ENCODE peak calls at places on chromosomes 12 and 14, in seven cellular contexts. J is uterus, H is spleen, Q is sigmoid colon, I is adrenal gland, W is heart left ventricle, U is vagina. Z is an unnamed sample.

GRCh38 chr14:88798161-88798560 is 5.4 kb upstream of the EML5 start:
- DNase-seq in Q (no peak), U (no peak), J (no peak), H (no peak), W (no peak), I (no peak), Z (no peak)

GRCh38 chr14:102654298-102654697 is 61.8 kb downstream of the RCOR1 start:
- DNase-seq in U (no peak), Q (no peak), H (no peak), W (no peak), I (no peak), J (no peak), Z (no peak)

GRCh38 chr12:67818379-67819001 is 169.9 kb downstream of the DYRK2 start:
- DNase-seq in J (no peak), I (no peak), H (no peak), Q (no peak), W (no peak), U (no peak), Z (no peak)

GRCh38 chr12:129772463-129773169 is 131.2 kb downstream of the TMEM132D start:
- DNase-seq in U (no peak), I (no peak), W (no peak), H (no peak), Q (no peak), J (no peak), Z (peak)

GRCh38 chr12:99261256-99261655 is 386.3 kb upstream of the GARIN6 start:
- DNase-seq in J (no peak), W (no peak), U (no peak), Q (no peak), H (no peak), I (no peak), Z (no peak)

GRCh38 chr12:125856366-125856765 is 791.1 kb downstream of the AACS start:
- DNase-seq in U (no peak), Q (no peak), J (no peak), H (no peak), W (no peak), I (no peak), Z (no peak)

GRCh38 chr12:47870175-47870781 is 34.5 kb downstream of the VDR start:
- DNase-seq in U (no peak), J (peak), Q (peak), I (peak), H (peak), W (peak), Z (no peak)

GRCh38 chr14:87896393-87897380 is 96.3 kb downstream of the GALC start:
- DNase-seq in H (no peak), J (no peak), U (no peak), W (no peak), Q (no peak), I (peak), Z (no peak)

GRCh38 chr14:23061995-23062394 is 4.7 kb upstream of the CDH24 start:
- DNase-seq in W (peak), J (peak), U (no peak), Q (peak), H (no peak), I (peak), Z (peak)

GRCh38 chr12:1377681-1378080 is 216.7 kb downstream of the FBXL14 start:
- DNase-seq in U (no peak), J (no peak), I (no peak), W (no peak), H (no peak), Q (no peak), Z (no peak)

GRCh38 chr14:22448905-22449611 is 140.0 kb downstream of the DAD1 start:
- DNase-seq in Q (no peak), J (no peak), I (no peak), U (no peak), W (no peak), H (no peak), Z (no peak)

GRCh38 chr12:64673490-64674169 is 63.3 kb downstream of the RASSF3 start:
- DNase-seq in H (no peak), U (no peak), Q (no peak), I (no peak), J (no peak), W (no peak), Z (no peak)

GRCh38 chr12:39006286-39006685 is 100.9 kb upstream of the CPNE8 start:
- DNase-seq in H (no peak), J (no peak), Q (no peak), U (no peak), W (no peak), I (no peak), Z (no peak)

GRCh38 chr14:92670177-92670576 is 78.2 kb downstream of the LGMN start:
- DNase-seq in J (no peak), W (peak), I (no peak), U (no peak), Q (no peak), H (no peak), Z (no peak)

GRCh38 chr12:69239286-69239921 is at the start of gene CPSF6:
- DNase-seq in U (no peak), J (peak), W (peak), H (peak), Q (peak), I (peak), Z (peak)
- TF ChIP-seq POLR2A in U (peak), J (peak), W (peak), H (peak), Q (peak), I (peak), Z (peak)

GRCh38 chr14:67393689-67394088 is 18.3 kb downstream of the PLEK2 start:
- DNase-seq in W (no peak), H (no peak), Q (no peak), I (no peak), U (no peak), J (no peak), Z (no peak)
- TF ChIP-seq CTCF in W (no peak), H (no peak), Q (no peak), I (no peak), U (no peak), J (no peak), Z (no peak)

GRCh38 chr12:73125148-73125547 is 853.0 kb downstream of the TRHDE start:
- DNase-seq in J (no peak), I (no peak), H (no peak), W (no peak), U (no peak), Q (no peak), Z (no peak)
- TF ChIP-seq POLR2A in J (no peak), I (no peak), H (no peak), W (no peak), U (no peak), Q (no peak), Z (no peak)

GRCh38 chr12:30517320-30517719 is 178.3 kb downstream of the IPO8 start:
- DNase-seq in H (no peak), U (no peak), J (no peak), Q (no peak), W (no peak), I (no peak), Z (no peak)

GRCh38 chr12:30519535-30519934 is 176.1 kb downstream of the IPO8 start:
- DNase-seq in J (no peak), U (no peak), H (no peak), Q (no peak), I (peak), W (no peak), Z (no peak)

GRCh38 chr12:30514666-30515065 is 181.0 kb downstream of the IPO8 start:
- DNase-seq in Q (no peak), W (no peak), J (no peak), H (no peak), I (no peak), U (no peak), Z (no peak)

GRCh38 chr12:30515351-30515750 is 180.3 kb downstream of the IPO8 start:
- DNase-seq in Q (no peak), J (no peak), U (no peak), I (no peak), H (no peak), W (no peak), Z (no peak)
- TF ChIP-seq CTCF in Q (no peak), J (no peak), U (no peak), I (peak), H (no peak), W (peak), Z (no peak)

GRCh38 chr12:110312581-110313360 is 31.7 kb downstream of the ATP2A2 start:
- DNase-seq in I (peak), Q (peak), J (no peak), H (no peak), W (no peak), U (no peak), Z (peak)
- TF ChIP-seq POLR2A in I (no peak), Q (no peak), J (no peak), H (no peak), W (no peak), U (no peak), Z (no peak)

GRCh38 chr14:36997843-36998242 is 174.6 kb downstream of the SLC25A21 start:
- DNase-seq in J (no peak), I (no peak), H (no peak), U (no peak), Q (no peak), W (no peak), Z (no peak)

GRCh38 chr14:36996857-36997590 is 175.4 kb downstream of the SLC25A21 start:
- DNase-seq in J (no peak), U (no peak), H (no peak), W (no peak), I (no peak), Q (no peak), Z (no peak)

DNA sequence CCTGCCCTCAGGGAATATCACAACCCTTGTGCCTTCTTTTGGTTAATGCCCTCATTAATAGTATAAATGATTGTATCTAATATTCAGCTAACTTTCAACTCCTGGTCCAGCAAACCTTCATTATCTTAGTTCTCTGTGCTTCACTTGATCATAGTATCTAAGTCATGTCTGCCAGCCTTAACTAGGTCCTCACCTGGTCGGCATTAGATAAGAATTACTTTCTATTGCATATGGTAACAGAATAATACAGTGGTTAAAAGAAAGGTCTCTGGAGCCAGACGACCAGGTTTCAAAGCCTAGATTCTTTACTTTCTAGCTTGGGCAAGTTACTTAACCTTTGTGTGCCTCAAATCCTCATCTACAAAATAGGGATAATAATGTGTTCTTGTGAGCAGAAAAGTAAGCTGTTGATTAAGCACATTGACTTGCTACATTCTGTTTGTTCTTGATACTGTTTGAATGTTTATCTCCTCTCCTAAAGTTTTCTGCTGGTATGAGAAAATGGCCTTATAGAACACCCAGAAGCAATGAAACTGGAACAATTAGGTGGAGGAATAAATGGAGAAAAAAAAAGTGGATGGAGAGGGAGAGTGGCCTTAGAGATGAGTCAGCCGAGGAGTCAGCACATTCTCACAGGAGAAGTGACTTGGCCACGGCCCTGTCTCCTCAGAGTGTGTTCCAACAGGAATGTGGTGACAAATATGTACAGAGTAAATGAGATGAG is 176.1 kb downstream of the SLC25A21 start:
- DNase-seq in W (no peak), I (no peak), U (no peak), H (no peak), J (no peak), Q (no peak), Z (peak)
- TF ChIP-seq CTCF in W (no peak), I (no peak), U (no peak), H (no peak), J (no peak), Q (no peak), Z (no peak)

GRCh38 chr12:6903712-6904111 is 910 bp upstream of the LRRC23 start:
- DNase-seq in U (no peak), W (no peak), H (no peak), Q (no peak), J (no peak), I (no peak), Z (no peak)

GRCh38 chr12:6902448-6902847 is 2.2 kb upstream of the LRRC23 start:
- DNase-seq in H (no peak), W (no peak), Q (peak), I (no peak), J (no peak), U (no peak), Z (no peak)

GRCh38 chr12:6899837-6900519 is 4.6 kb upstream of the LRRC23 start:
- DNase-seq in U (no peak), H (no peak), W (peak), Q (peak), J (no peak), I (peak), Z (no peak)

GRCh38 chr12:6905414-6906040 is 905 bp downstream of the LRRC23 start:
- DNase-seq in W (no peak), H (peak), Q (peak), I (no peak), U (no peak), J (no peak), Z (no peak)

DNA sequence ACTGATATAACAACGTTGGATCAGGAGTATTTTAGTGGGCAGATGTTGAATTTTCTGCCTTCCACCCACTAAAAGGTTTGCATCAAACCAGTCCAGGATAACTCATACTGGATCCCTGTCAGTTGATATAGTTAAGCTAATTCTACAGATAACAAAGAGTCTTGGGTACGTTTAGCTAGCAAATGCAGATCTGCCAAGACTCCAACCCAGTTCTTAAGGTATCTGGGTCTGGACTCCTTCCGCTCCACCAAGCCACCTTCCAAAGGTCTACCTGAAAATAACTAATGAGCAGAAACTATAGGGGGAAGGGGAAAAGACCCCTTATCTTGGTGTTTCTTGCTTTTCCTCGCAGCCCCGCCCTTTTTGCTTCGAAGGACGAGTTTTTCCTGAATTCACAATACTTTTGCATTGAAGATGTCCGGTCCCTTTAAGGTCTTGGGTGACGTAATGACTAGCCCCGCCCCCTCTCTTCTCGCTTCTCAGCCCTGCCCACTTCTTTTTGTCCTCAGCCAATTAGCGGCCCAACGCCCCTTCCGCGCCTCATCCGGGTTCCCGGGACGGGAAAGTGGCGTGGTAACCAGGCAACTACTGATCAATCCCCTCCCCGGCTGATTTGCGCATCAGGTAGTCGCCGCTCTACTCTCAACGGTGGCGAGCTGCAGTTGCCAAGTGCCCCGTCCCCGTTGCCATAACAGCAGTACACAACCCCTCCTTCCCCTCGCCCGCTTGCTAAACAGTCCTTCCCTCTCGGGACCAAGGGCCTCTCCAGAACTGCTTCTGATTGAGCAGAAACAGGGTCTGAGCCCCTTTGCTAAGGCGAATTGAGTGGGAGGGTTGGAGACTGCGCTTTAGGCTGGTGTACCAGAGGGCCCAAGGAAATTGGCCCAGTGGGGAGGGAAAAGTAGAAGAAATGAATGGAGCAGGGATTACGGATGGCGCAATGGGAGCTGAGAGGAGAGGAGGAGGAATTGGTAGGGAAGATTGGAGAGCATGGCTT is at the start of gene LRRC23:
- DNase-seq in U (no peak), Q (peak), I (peak), H (peak), J (peak), W (peak), Z (peak)
- TF ChIP-seq POLR2A in U (peak), Q (peak), I (no peak), H (no peak), J (peak), W (peak), Z (no peak)

GRCh38 chr12:79374543-79374942 is 316.2 kb downstream of the PAWR start:
- DNase-seq in W (no peak), Q (no peak), I (no peak), H (no peak), U (no peak), J (no peak), Z (no peak)
- TF ChIP-seq CTCF in W (no peak), Q (no peak), I (no peak), H (no peak), U (no peak), J (peak), Z (no peak)

Z was measured in lower leg skin.